ENCODE peak calls at places on chromosomes 7 and 10, in five cellular contexts. P is A549, I is K562, X is HepG2, N is H1. O is an unnamed sample.

GRCh38 chr7:127879436-127879835 is 151.8 kb downstream of the LRRC4 start:
- DNase-seq in P (no peak), I (peak), X (no peak), N (no peak), O (no peak)

GRCh38 chr7:152105205-152105604 is 79.7 kb downstream of the GALNT11 start:
- DNase-seq in P (no peak), I (no peak), X (no peak), N (no peak), O (no peak)

GRCh38 chr10:34124522-34125035 is 690.5 kb downstream of the PARD3 start:
- DNase-seq in P (peak), I (no peak), X (peak), N (peak), O (no peak)

GRCh38 chr7:33958126-33958525 is 52.8 kb downstream of the BMPER start:
- DNase-seq in P (no peak), I (no peak), X (no peak), N (no peak), O (no peak)

GRCh38 chr10:1049425-1049958 is 573 bp upstream of the IDI1 start:
- DNase-seq in P (no peak), I (no peak), X (peak), N (no peak), O (no peak)

GRCh38 chr10:5488272-5489161 is 10.9 kb downstream of the CALML5 start:
- DNase-seq in P (no peak), I (no peak), X (no peak), N (no peak), O (no peak)

GRCh38 chr7:40879941-40880558 is 745.2 kb downstream of the SUGCT start:
- DNase-seq in P (no peak), I (no peak), X (no peak), N (no peak), O (no peak)

GRCh38 chr7:82348251-82348650 is 95.3 kb downstream of the CACNA2D1 start:
- DNase-seq in P (no peak), I (no peak), X (no peak), N (no peak), O (no peak)

GRCh38 chr7:138000081-138000701 is 1.7 kb downstream of the CREB3L2 start:
- DNase-seq in P (peak), I (peak), X (peak), N (no peak), O (no peak)

GRCh38 chr7:129351320-129351719 is 82.9 kb upstream of the STRIP2 start:
- DNase-seq in P (no peak), I (no peak), X (no peak), N (no peak), O (no peak)

GRCh38 chr7:129343099-129343700 is 91.0 kb upstream of the STRIP2 start:
- DNase-seq in P (peak), I (peak), X (peak), N (no peak), O (no peak)

GRCh38 chr7:129347330-129347729 is 86.9 kb upstream of the STRIP2 start:
- DNase-seq in P (no peak), I (no peak), X (no peak), N (no peak), O (no peak)

GRCh38 chr7:129348023-129348740 is 86.0 kb upstream of the STRIP2 start:
- DNase-seq in P (no peak), I (no peak), X (no peak), N (no peak), O (no peak)
- TF ChIP-seq HDAC2 in P (no peak), I (no peak), X (no peak), N (no peak), O (no peak)

GRCh38 chr7:148623586-148624282 is 33.2 kb downstream of the C7orf33 start:
- DNase-seq in P (no peak), I (no peak), X (no peak), N (no peak), O (no peak)
- TF ChIP-seq HDAC2 in P (no peak), I (no peak), X (no peak), N (no peak), O (no peak)

GRCh38 chr10:16442914-16443313 is 6.1 kb downstream of the PTER start:
- DNase-seq in P (no peak), I (no peak), X (no peak), N (no peak), O (no peak)

GRCh38 chr10:16441106-16441850 is 4.5 kb downstream of the PTER start:
- DNase-seq in P (no peak), I (no peak), X (no peak), N (no peak), O (no peak)

GRCh38 chr10:16437540-16437894 is 707 bp downstream of the PTER start:
- DNase-seq in P (no peak), I (no peak), X (peak), N (no peak), O (no peak)

GRCh38 chr10:16439294-16439693 is 2.5 kb downstream of the PTER start:
- DNase-seq in P (no peak), I (no peak), X (no peak), N (no peak), O (no peak)

GRCh38 chr10:16440396-16441105 is 3.7 kb downstream of the PTER start:
- DNase-seq in P (no peak), I (no peak), X (no peak), N (no peak), O (no peak)
- TF ChIP-seq HDAC2 in P (no peak), I (peak), X (no peak), N (no peak), O (no peak)

DNA sequence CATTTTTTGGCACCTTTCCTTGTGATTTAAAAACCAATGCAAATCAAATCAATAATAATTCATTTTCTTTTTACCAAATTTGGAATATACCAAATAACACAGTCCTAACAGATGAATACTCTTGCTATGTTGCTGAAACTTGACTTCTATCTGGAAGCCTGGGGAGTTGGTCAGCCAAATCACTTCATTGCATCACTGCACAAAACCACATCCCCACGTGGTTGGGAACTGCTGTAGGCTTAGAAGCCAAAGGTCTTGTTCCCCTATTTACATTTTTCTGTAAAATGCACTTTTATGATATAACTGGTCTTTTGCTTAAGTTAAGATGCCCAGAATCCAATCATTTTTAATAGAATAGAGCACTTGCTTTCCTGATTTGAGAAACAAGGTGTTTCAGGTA is 15.2 kb downstream of the GPR85 start:
- DNase-seq in P (no peak), I (no peak), X (no peak), N (no peak), O (no peak)
- TF ChIP-seq HDAC2 in P (no peak), I (no peak), X (no peak), N (no peak), O (no peak)

GRCh38 chr10:80537086-80537704 is 507 bp upstream of the SH2D4B start:
- DNase-seq in P (no peak), I (no peak), X (no peak), N (no peak), O (no peak)
- TF ChIP-seq HDAC2 in P (no peak), I (no peak), X (no peak), N (no peak), O (no peak)

DNA sequence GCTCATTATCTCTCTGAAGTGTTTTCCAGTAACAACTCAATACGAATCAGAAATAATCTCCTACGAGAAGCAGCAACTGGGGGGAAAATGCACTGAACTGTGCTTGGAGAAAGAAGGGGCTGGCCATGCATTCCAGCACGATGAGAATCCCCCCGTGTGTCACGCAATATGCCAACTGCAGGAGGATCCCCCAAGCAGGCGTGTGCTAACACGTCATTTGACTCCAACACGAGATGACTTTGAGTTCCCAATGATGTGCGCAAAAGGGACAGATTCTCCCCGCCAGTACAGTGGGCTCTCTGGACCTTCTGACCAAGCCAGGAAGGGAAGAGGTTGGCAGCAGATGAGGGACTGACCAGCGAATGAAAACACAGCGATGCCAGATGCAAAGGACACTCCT is 105.5 kb downstream of the KCNMA1 start:
- DNase-seq in P (no peak), I (no peak), X (no peak), N (no peak), O (no peak)
- TF ChIP-seq HDAC2 in P (no peak), I (no peak), X (no peak), N (no peak), O (no peak)

GRCh38 chr10:62231805-62232204 is 36.8 kb downstream of the RTKN2 start:
- DNase-seq in P (peak), I (no peak), X (peak), N (no peak), O (no peak)

GRCh38 chr10:62233494-62234283 is 35.0 kb downstream of the RTKN2 start:
- DNase-seq in P (peak), I (no peak), X (no peak), N (no peak), O (no peak)

GRCh38 chr10:62230344-62231138 is 38.1 kb downstream of the RTKN2 start:
- DNase-seq in P (no peak), I (no peak), X (no peak), N (no peak), O (no peak)

GRCh38 chr10:62234284-62234605 is 34.4 kb downstream of the RTKN2 start:
- DNase-seq in P (no peak), I (no peak), X (no peak), N (no peak), O (no peak)

GRCh38 chr10:62231371-62231770 is 37.3 kb downstream of the RTKN2 start:
- DNase-seq in P (peak), I (no peak), X (peak), N (no peak), O (no peak)
- TF ChIP-seq HDAC2 in P (no peak), I (no peak), X (no peak), N (no peak), O (no peak)

GRCh38 chr7:23742051-23742450 is 32.0 kb downstream of the STK31 start:
- DNase-seq in P (no peak), I (no peak), X (no peak), N (no peak), O (no peak)
- TF ChIP-seq HDAC2 in P (no peak), I (no peak), X (no peak), N (no peak), O (no peak)

O was measured in GM12878.